ENCODE peak calls at places on chromosome 1, in four cellular contexts. W, Q, A and N are unnamed samples.

GRCh38 chr1:54460346-54460745 is 54.2 kb upstream of the SSBP3 start:
- DNase-seq in A (no peak), Q (no peak), W (no peak), N (no peak)

GRCh38 chr1:98398092-98398491 is 263.4 kb upstream of the SNX7 start:
- DNase-seq in W (no peak), Q (no peak), A (no peak), N (no peak)

GRCh38 chr1:54680387-54680786 is 35.3 kb upstream of the TTC4 start:
- DNase-seq in A (no peak), W (no peak), Q (no peak), N (no peak)

GRCh38 chr1:7717769-7718368 is 53.2 kb upstream of the VAMP3 start:
- DNase-seq in Q (no peak), A (peak), W (no peak), N (no peak)

GRCh38 chr1:115052454-115053083 is 22.9 kb downstream of the TSHB start:
- DNase-seq in A (peak), Q (no peak), W (peak), N (peak)

GRCh38 chr1:184160942-184161698 is 109.6 kb downstream of the TSEN15 start:
- DNase-seq in Q (peak), W (no peak), A (no peak), N (peak)

GRCh38 chr1:33537885-33538284 is 65.4 kb downstream of the ZSCAN20 start:
- DNase-seq in Q (no peak), W (no peak), A (no peak), N (no peak)

GRCh38 chr1:6483010-6483760 is 8.3 kb downstream of the PLEKHG5 start:
- DNase-seq in Q (no peak), A (no peak), W (no peak), N (no peak)

GRCh38 chr1:59565611-59566410 is 248.9 kb upstream of the HOOK1 start:
- DNase-seq in Q (no peak), A (no peak), W (no peak), N (no peak)

GRCh38 chr1:183473286-183473536 is 912 bp downstream of the SMG7 start:
- DNase-seq in W (no peak), A (no peak), Q (no peak), N (no peak)

GRCh38 chr1:194024659-194025058 is 838.2 kb upstream of the B3GALT2 start:
- DNase-seq in W (no peak), Q (no peak), A (no peak), N (no peak)

GRCh38 chr1:180482425-180483275 is 19.7 kb downstream of the ACBD6 start:
- DNase-seq in A (peak), Q (no peak), W (peak), N (peak)

GRCh38 chr1:230321341-230321740 is 104.8 kb downstream of the PGBD5 start:
- DNase-seq in Q (no peak), A (no peak), W (no peak), N (no peak)

GRCh38 chr1:63622847-63623566 is 29.8 kb downstream of the PGM1 start:
- DNase-seq in Q (peak), A (no peak), W (no peak), N (no peak)

GRCh38 chr1:230501845-230502244 is 75.7 kb upstream of the PGBD5 start:
- DNase-seq in A (no peak), W (no peak), Q (no peak), N (no peak)

GRCh38 chr1:58573705-58574591 is 3.1 kb downstream of the TACSTD2 start:
- DNase-seq in Q (peak), W (no peak), A (peak), N (no peak)

GRCh38 chr1:208101661-208102431 is 142.3 kb downstream of the PLXNA2 start:
- DNase-seq in W (no peak), A (peak), Q (no peak), N (no peak)

GRCh38 chr1:207822602-207823451 is 71.0 kb downstream of the CD46 start:
- DNase-seq in W (peak), A (no peak), Q (peak), N (peak)

GRCh38 chr1:245091818-245092637 is 62.8 kb upstream of the KIF26B start:
- DNase-seq in Q (no peak), A (peak), W (peak), N (peak)

GRCh38 chr1:209657140-209657879 is 5.1 kb upstream of the LAMB3 start:
- DNase-seq in A (no peak), W (no peak), Q (no peak), N (no peak)

GRCh38 chr1:189323090-189323489 is 1154.6 kb downstream of the BRINP3 start:
- DNase-seq in A (no peak), Q (no peak), W (no peak), N (no peak)

GRCh38 chr1:171984850-171985485 is 143.7 kb downstream of the DNM3 start:
- DNase-seq in A (peak), Q (no peak), W (peak), N (peak)

GRCh38 chr1:187516874-187517273 is 688.1 kb downstream of the PLA2G4A start:
- DNase-seq in A (no peak), Q (no peak), W (no peak), N (no peak)

GRCh38 chr1:161196521-161197451 is 2.1 kb downstream of the ADAMTS4 start:
- DNase-seq in Q (no peak), A (no peak), W (no peak), N (peak)
- TF ChIP-seq ZBTB33 in Q (no peak), A (no peak), W (peak), N (no peak)

GRCh38 chr1:155124503-155125463 is 2.9 kb upstream of the EFNA1 start:
- DNase-seq in Q (no peak), W (no peak), A (no peak), N (no peak)
- TF ChIP-seq MXI1 in Q (no peak), W (no peak), A (no peak), N (no peak)

DNA sequence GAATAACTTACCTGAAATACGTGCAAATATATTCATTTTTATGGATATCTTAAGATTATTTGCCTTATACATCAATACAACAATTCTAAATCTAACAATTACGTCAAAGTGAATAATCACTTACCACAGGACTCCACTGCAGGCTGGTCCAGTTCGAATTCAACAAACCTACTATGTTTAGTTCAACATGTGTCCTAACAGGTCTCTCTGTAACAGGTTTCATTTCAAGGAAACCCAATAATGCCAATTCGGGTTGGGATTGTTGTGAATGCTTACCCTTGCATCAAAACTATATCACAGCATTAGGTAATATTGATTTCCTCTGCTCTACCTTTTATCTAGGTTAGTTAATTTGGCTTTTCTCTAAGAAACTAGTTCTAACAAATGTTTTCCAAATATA is 4.7 kb downstream of the IVNS1ABP start:
- DNase-seq in Q (no peak), A (no peak), W (no peak), N (no peak)
- H3K9ac ChIP-seq in Q (no peak), A (no peak), W (no peak), N (no peak)

DNA sequence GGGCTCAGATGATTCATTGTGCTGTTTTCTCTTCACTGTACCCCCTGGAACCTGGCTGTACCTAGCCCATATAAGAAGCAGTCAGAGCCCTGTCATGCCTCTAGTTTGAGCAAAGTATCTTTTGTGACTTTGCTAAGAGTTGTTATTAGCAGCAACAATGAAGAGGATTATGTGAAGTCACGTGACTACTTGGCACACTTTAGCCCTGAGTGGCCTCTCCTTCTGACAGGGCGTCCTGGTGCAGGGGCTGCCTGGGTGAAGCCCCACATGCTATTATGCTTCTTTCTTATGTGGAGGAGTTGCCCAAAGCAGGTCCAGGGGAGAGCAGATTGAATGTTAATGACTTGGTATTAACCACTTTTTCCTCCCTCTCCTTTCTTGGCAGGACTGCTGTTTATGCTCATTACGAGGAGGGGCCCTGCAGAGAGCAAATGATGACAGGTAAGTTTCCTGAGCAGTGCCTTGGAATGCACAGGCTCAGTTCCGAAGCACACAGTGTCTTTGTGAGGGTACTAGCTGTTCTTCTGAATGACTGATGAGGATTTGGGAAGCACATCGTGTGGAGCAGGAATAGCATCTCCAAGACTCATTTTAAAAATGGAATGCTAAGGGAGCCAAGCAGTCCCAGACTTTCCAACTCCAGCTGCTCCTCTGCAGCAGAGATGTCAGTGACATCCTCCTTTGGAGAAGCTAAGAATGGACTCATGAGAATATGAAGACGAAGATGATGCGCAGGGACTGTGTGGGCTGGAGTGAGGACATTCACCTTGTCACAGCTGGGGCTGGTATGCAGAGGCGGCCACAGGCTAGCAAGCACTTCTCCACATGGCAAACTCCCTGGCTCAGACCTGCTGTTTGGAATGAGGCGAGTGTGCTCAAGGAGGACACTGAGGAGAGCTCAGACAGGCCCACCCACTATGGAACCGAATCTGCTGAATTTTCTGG is 15.2 kb upstream of the ST3GAL3 start:
- DNase-seq in W (no peak), Q (no peak), A (no peak), N (no peak)
- TF ChIP-seq ZBTB33 in W (no peak), Q (no peak), A (no peak), N (no peak)

GRCh38 chr1:202159534-202160371 is 649 bp downstream of the PTPN7 start:
- DNase-seq in A (no peak), Q (no peak), W (peak), N (no peak)

GRCh38 chr1:202160377-202160940 is at the start of gene PTPN7:
- DNase-seq in W (peak), A (no peak), Q (peak), N (no peak)

GRCh38 chr1:202162049-202162417 is 1.6 kb upstream of the PTPN7 start:
- DNase-seq in A (no peak), W (peak), Q (peak), N (no peak)

GRCh38 chr1:202162418-202163280 is 2.2 kb upstream of the PTPN7 start:
- DNase-seq in A (no peak), Q (no peak), W (peak), N (no peak)

DNA sequence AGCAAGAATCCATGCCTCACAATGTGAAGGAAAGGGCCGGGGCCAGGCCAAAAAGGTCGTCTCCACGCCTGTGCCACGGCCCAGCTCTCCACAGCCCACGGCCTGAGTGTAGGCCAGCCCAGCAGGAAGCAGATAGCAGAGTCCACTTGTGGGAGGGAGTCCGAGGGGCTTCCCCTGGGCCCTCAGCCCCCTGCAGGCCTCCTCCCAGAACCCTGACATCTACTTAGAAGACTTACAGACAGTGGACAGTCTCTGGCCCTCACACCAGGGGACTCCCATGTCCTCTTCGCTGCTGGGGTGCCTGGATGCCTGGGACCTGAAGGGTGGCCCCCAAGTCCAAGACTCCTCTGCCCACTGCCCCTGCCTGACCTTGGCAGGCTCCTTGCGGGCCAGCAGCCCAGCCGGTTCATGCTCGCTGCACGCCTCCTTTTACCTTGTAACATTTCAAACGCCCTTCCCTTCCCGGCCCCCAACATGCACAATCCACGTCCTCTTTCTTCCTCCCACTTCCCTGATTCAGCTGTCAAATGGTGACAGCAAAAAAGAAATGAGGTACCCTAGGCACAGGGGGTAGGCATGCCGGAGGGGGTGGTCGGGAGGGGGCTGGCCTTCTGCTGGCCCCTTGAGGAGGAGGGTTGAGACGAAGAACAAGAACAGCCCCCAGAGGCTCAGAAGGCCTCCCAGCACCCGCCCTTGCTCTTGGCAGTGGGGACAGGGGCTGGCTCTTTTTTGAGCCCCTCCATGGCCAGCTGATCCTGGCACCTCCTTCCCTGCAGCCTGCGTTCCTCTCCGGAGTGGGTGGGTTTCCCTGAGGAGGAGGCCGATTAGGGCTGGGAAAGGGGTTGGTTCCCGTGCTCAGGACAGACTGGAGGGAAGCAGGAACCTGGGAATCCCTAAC is 998 bp upstream of the PTPN7 start:
- DNase-seq in W (peak), Q (no peak), A (no peak), N (no peak)
- TF ChIP-seq MXI1 in W (no peak), Q (no peak), A (no peak), N (no peak)